ENCODE peak calls at places on chromosomes 16 and 17, in seven cellular contexts. One of them, this sample, is unnamed.

GRCh38 chr16:3681206-3681605 is 26.7 kb downstream of the DNASE1 start:
- DNase-seq in neural crest cell: no peak
- DNase-seq in LNCaP clone FGC: no peak
- DNase-seq in lower lobe of right lung: no peak
- DNase-seq in heart left ventricle: peak
- DNase-seq in fibroblast of pulmonary artery: peak
- DNase-seq in tibial artery: no peak
- DNase-seq in this sample: no peak

GRCh38 chr16:66942981-66943380 is 7.7 kb downstream of the CES2 start:
- DNase-seq in heart left ventricle: no peak
- DNase-seq in lower lobe of right lung: no peak
- DNase-seq in LNCaP clone FGC: no peak
- DNase-seq in fibroblast of pulmonary artery: no peak
- DNase-seq in neural crest cell: no peak
- DNase-seq in tibial artery: no peak
- DNase-seq in this sample: no peak

GRCh38 chr17:62869885-62870580 is 61.9 kb upstream of the MARCHF10 start:
- DNase-seq in neural crest cell: peak
- DNase-seq in LNCaP clone FGC: no peak
- DNase-seq in fibroblast of pulmonary artery: peak
- DNase-seq in tibial artery: no peak
- DNase-seq in heart left ventricle: no peak
- DNase-seq in lower lobe of right lung: no peak
- DNase-seq in this sample: no peak

GRCh38 chr16:4675864-4676786 is 17.2 kb upstream of the NUDT16L1 start:
- DNase-seq in lower lobe of right lung: no peak
- DNase-seq in LNCaP clone FGC: no peak
- DNase-seq in heart left ventricle: no peak
- DNase-seq in fibroblast of pulmonary artery: no peak
- DNase-seq in tibial artery: no peak
- DNase-seq in neural crest cell: no peak
- DNase-seq in this sample: no peak

GRCh38 chr17:69300222-69300621 is 26.7 kb downstream of the ABCA5 start:
- DNase-seq in LNCaP clone FGC: no peak
- DNase-seq in neural crest cell: no peak
- DNase-seq in lower lobe of right lung: no peak
- DNase-seq in heart left ventricle: no peak
- DNase-seq in fibroblast of pulmonary artery: peak
- DNase-seq in tibial artery: no peak
- DNase-seq in this sample: no peak

GRCh38 chr16:68402748-68403040 is 45.6 kb downstream of the SMPD3 start:
- DNase-seq in LNCaP clone FGC: no peak
- DNase-seq in neural crest cell: no peak
- DNase-seq in heart left ventricle: no peak
- DNase-seq in fibroblast of pulmonary artery: no peak
- DNase-seq in tibial artery: no peak
- DNase-seq in lower lobe of right lung: peak
- DNase-seq in this sample: no peak

GRCh38 chr16:25691519-25692091 is at the start of gene HS3ST4:
- DNase-seq in LNCaP clone FGC: no peak
- DNase-seq in lower lobe of right lung: no peak
- DNase-seq in neural crest cell: peak
- DNase-seq in heart left ventricle: no peak
- DNase-seq in fibroblast of pulmonary artery: no peak
- DNase-seq in tibial artery: no peak
- DNase-seq in this sample: no peak

GRCh38 chr17:63381101-63381729 is 64.9 kb downstream of the CYB561 start:
- DNase-seq in lower lobe of right lung: no peak
- DNase-seq in LNCaP clone FGC: no peak
- DNase-seq in fibroblast of pulmonary artery: peak
- DNase-seq in heart left ventricle: no peak
- DNase-seq in neural crest cell: no peak
- DNase-seq in tibial artery: no peak
- DNase-seq in this sample: no peak

GRCh38 chr17:32142857-32143524 is 689 bp downstream of the RHOT1 start:
- DNase-seq in lower lobe of right lung: peak
- DNase-seq in fibroblast of pulmonary artery: peak
- DNase-seq in tibial artery: peak
- DNase-seq in LNCaP clone FGC: peak
- DNase-seq in neural crest cell: peak
- DNase-seq in heart left ventricle: peak
- DNase-seq in this sample: peak

GRCh38 chr17:68587847-68588246 is 13.3 kb downstream of the FAM20A start:
- DNase-seq in fibroblast of pulmonary artery: peak
- DNase-seq in LNCaP clone FGC: no peak
- DNase-seq in tibial artery: no peak
- DNase-seq in neural crest cell: no peak
- DNase-seq in heart left ventricle: no peak
- DNase-seq in lower lobe of right lung: no peak
- DNase-seq in this sample: no peak

GRCh38 chr17:77736207-77736600 is 222.3 kb upstream of the TNRC6C start:
- DNase-seq in tibial artery: peak
- DNase-seq in heart left ventricle: no peak
- DNase-seq in fibroblast of pulmonary artery: no peak
- DNase-seq in LNCaP clone FGC: no peak
- DNase-seq in neural crest cell: no peak
- DNase-seq in lower lobe of right lung: no peak
- DNase-seq in this sample: no peak

GRCh38 chr17:21742326-21742725 is 50.0 kb downstream of the KCNJ18 start:
- DNase-seq in fibroblast of pulmonary artery: no peak
- DNase-seq in LNCaP clone FGC: no peak
- DNase-seq in tibial artery: no peak
- DNase-seq in heart left ventricle: no peak
- DNase-seq in neural crest cell: no peak
- DNase-seq in lower lobe of right lung: no peak
- DNase-seq in this sample: no peak

GRCh38 chr16:11100239-11100750 is 155.7 kb downstream of the SOCS1 start:
- DNase-seq in heart left ventricle: peak
- DNase-seq in LNCaP clone FGC: no peak
- DNase-seq in fibroblast of pulmonary artery: peak
- DNase-seq in tibial artery: peak
- DNase-seq in lower lobe of right lung: no peak
- DNase-seq in neural crest cell: no peak
- DNase-seq in this sample: peak

GRCh38 chr16:10564591-10564990 is 15.8 kb downstream of the EMP2 start:
- DNase-seq in heart left ventricle: no peak
- DNase-seq in lower lobe of right lung: no peak
- DNase-seq in neural crest cell: no peak
- DNase-seq in tibial artery: no peak
- DNase-seq in LNCaP clone FGC: no peak
- DNase-seq in fibroblast of pulmonary artery: no peak
- DNase-seq in this sample: no peak

GRCh38 chr16:57568173-57568678 is 25.8 kb downstream of the ADGRG5 start:
- DNase-seq in tibial artery: no peak
- DNase-seq in fibroblast of pulmonary artery: no peak
- DNase-seq in neural crest cell: no peak
- DNase-seq in heart left ventricle: no peak
- DNase-seq in lower lobe of right lung: no peak
- DNase-seq in LNCaP clone FGC: no peak
- DNase-seq in this sample: no peak

GRCh38 chr16:57639172-57639571 is 10.7 kb downstream of the ADGRG1 start:
- DNase-seq in LNCaP clone FGC: no peak
- DNase-seq in tibial artery: no peak
- DNase-seq in fibroblast of pulmonary artery: no peak
- DNase-seq in heart left ventricle: peak
- DNase-seq in neural crest cell: peak
- DNase-seq in lower lobe of right lung: peak
- DNase-seq in this sample: peak

GRCh38 chr16:67673712-67674580 is 7.3 kb downstream of the C16orf86 start:
- DNase-seq in heart left ventricle: peak
- DNase-seq in LNCaP clone FGC: peak
- DNase-seq in lower lobe of right lung: peak
- DNase-seq in neural crest cell: no peak
- DNase-seq in fibroblast of pulmonary artery: peak
- DNase-seq in tibial artery: peak
- DNase-seq in this sample: no peak

GRCh38 chr17:43720311-43721060 is 38.1 kb downstream of the SOST start:
- DNase-seq in tibial artery: peak
- DNase-seq in fibroblast of pulmonary artery: peak
- DNase-seq in heart left ventricle: peak
- DNase-seq in LNCaP clone FGC: no peak
- DNase-seq in lower lobe of right lung: peak
- DNase-seq in neural crest cell: peak
- DNase-seq in this sample: peak

GRCh38 chr17:28041844-28042656 is 427 bp upstream of the NLK start:
- DNase-seq in lower lobe of right lung: no peak
- DNase-seq in fibroblast of pulmonary artery: no peak
- DNase-seq in LNCaP clone FGC: no peak
- DNase-seq in tibial artery: no peak
- DNase-seq in neural crest cell: no peak
- DNase-seq in heart left ventricle: no peak
- DNase-seq in this sample: no peak

GRCh38 chr16:90083139-90083538 is 6.0 kb upstream of the PRDM7 start:
- DNase-seq in neural crest cell: no peak
- DNase-seq in lower lobe of right lung: no peak
- DNase-seq in LNCaP clone FGC: no peak
- DNase-seq in tibial artery: no peak
- DNase-seq in fibroblast of pulmonary artery: no peak
- DNase-seq in heart left ventricle: no peak
- DNase-seq in this sample: no peak

GRCh38 chr17:74259667-74260524 is 14.1 kb upstream of the DNAI2 start:
- DNase-seq in neural crest cell: no peak
- DNase-seq in LNCaP clone FGC: no peak
- DNase-seq in heart left ventricle: no peak
- DNase-seq in fibroblast of pulmonary artery: no peak
- DNase-seq in tibial artery: no peak
- DNase-seq in lower lobe of right lung: no peak
- DNase-seq in this sample: no peak

GRCh38 chr17:17042851-17043667 is 802 bp downstream of the MPRIP start:
- DNase-seq in LNCaP clone FGC: no peak
- DNase-seq in fibroblast of pulmonary artery: peak
- DNase-seq in neural crest cell: no peak
- DNase-seq in heart left ventricle: peak
- DNase-seq in tibial artery: no peak
- DNase-seq in lower lobe of right lung: peak
- DNase-seq in this sample: peak

GRCh38 chr16:54942353-54942943 is 11.8 kb downstream of the IRX5 start:
- DNase-seq in fibroblast of pulmonary artery: no peak
- DNase-seq in neural crest cell: no peak
- DNase-seq in heart left ventricle: no peak
- DNase-seq in tibial artery: no peak
- DNase-seq in LNCaP clone FGC: no peak
- DNase-seq in lower lobe of right lung: no peak
- DNase-seq in this sample: peak
- TF ChIP-seq CTCF in fibroblast of pulmonary artery: no peak
- TF ChIP-seq CTCF in neural crest cell: no peak
- TF ChIP-seq CTCF in heart left ventricle: no peak
- TF ChIP-seq CTCF in tibial artery: no peak
- TF ChIP-seq CTCF in LNCaP clone FGC: peak
- TF ChIP-seq CTCF in lower lobe of right lung: no peak
- TF ChIP-seq CTCF in this sample: peak

GRCh38 chr17:49964539-49965521 is 4.2 kb upstream of the DLX4 start:
- DNase-seq in LNCaP clone FGC: no peak
- DNase-seq in heart left ventricle: no peak
- DNase-seq in tibial artery: no peak
- DNase-seq in fibroblast of pulmonary artery: no peak
- DNase-seq in neural crest cell: no peak
- DNase-seq in lower lobe of right lung: no peak
- DNase-seq in this sample: no peak

GRCh38 chr17:49963626-49964538 is 5.1 kb upstream of the DLX4 start:
- DNase-seq in tibial artery: no peak
- DNase-seq in heart left ventricle: no peak
- DNase-seq in neural crest cell: peak
- DNase-seq in fibroblast of pulmonary artery: peak
- DNase-seq in lower lobe of right lung: no peak
- DNase-seq in LNCaP clone FGC: no peak
- DNase-seq in this sample: no peak

GRCh38 chr17:49962599-49963276 is 6.3 kb upstream of the DLX4 start:
- DNase-seq in heart left ventricle: no peak
- DNase-seq in lower lobe of right lung: no peak
- DNase-seq in LNCaP clone FGC: no peak
- DNase-seq in fibroblast of pulmonary artery: no peak
- DNase-seq in tibial artery: no peak
- DNase-seq in neural crest cell: no peak
- DNase-seq in this sample: no peak

GRCh38 chr17:49965522-49965905 is 3.5 kb upstream of the DLX4 start:
- DNase-seq in lower lobe of right lung: no peak
- DNase-seq in neural crest cell: no peak
- DNase-seq in fibroblast of pulmonary artery: no peak
- DNase-seq in heart left ventricle: no peak
- DNase-seq in LNCaP clone FGC: no peak
- DNase-seq in tibial artery: no peak
- DNase-seq in this sample: no peak

GRCh38 chr17:49963277-49963625 is 5.7 kb upstream of the DLX4 start:
- DNase-seq in lower lobe of right lung: no peak
- DNase-seq in heart left ventricle: no peak
- DNase-seq in LNCaP clone FGC: no peak
- DNase-seq in neural crest cell: no peak
- DNase-seq in tibial artery: no peak
- DNase-seq in fibroblast of pulmonary artery: no peak
- DNase-seq in this sample: no peak
- TF ChIP-seq CTCF in lower lobe of right lung: no peak
- TF ChIP-seq CTCF in heart left ventricle: no peak
- TF ChIP-seq CTCF in LNCaP clone FGC: no peak
- TF ChIP-seq CTCF in neural crest cell: no peak
- TF ChIP-seq CTCF in tibial artery: no peak
- TF ChIP-seq CTCF in fibroblast of pulmonary artery: no peak
- TF ChIP-seq CTCF in this sample: no peak

GRCh38 chr17:81392909-81393654 is 2.2 kb upstream of the BAHCC1 start:
- DNase-seq in fibroblast of pulmonary artery: no peak
- DNase-seq in neural crest cell: no peak
- DNase-seq in lower lobe of right lung: no peak
- DNase-seq in LNCaP clone FGC: no peak
- DNase-seq in heart left ventricle: no peak
- DNase-seq in tibial artery: no peak
- DNase-seq in this sample: peak
- TF ChIP-seq CTCF in fibroblast of pulmonary artery: no peak
- TF ChIP-seq CTCF in neural crest cell: no peak
- TF ChIP-seq CTCF in lower lobe of right lung: no peak
- TF ChIP-seq CTCF in LNCaP clone FGC: no peak
- TF ChIP-seq CTCF in heart left ventricle: no peak
- TF ChIP-seq CTCF in tibial artery: no peak
- TF ChIP-seq CTCF in this sample: no peak

GRCh38 chr16:30447512-30448226 is 2.0 kb upstream of the SEPHS2 start:
- DNase-seq in heart left ventricle: no peak
- DNase-seq in lower lobe of right lung: no peak
- DNase-seq in LNCaP clone FGC: no peak
- DNase-seq in fibroblast of pulmonary artery: no peak
- DNase-seq in tibial artery: no peak
- DNase-seq in neural crest cell: no peak
- DNase-seq in this sample: no peak

GRCh38 chr16:30446203-30446595 is 525 bp upstream of the SEPHS2 start:
- DNase-seq in lower lobe of right lung: no peak
- DNase-seq in heart left ventricle: no peak
- DNase-seq in tibial artery: no peak
- DNase-seq in neural crest cell: no peak
- DNase-seq in fibroblast of pulmonary artery: no peak
- DNase-seq in LNCaP clone FGC: no peak
- DNase-seq in this sample: no peak

GRCh38 chr16:30445149-30445407 is 596 bp downstream of the SEPHS2 start:
- DNase-seq in lower lobe of right lung: no peak
- DNase-seq in heart left ventricle: peak
- DNase-seq in LNCaP clone FGC: no peak
- DNase-seq in fibroblast of pulmonary artery: no peak
- DNase-seq in tibial artery: no peak
- DNase-seq in neural crest cell: no peak
- DNase-seq in this sample: no peak

GRCh38 chr16:30444231-30445148 is 1.2 kb downstream of the SEPHS2 start:
- DNase-seq in tibial artery: no peak
- DNase-seq in neural crest cell: no peak
- DNase-seq in heart left ventricle: no peak
- DNase-seq in fibroblast of pulmonary artery: no peak
- DNase-seq in lower lobe of right lung: no peak
- DNase-seq in LNCaP clone FGC: no peak
- DNase-seq in this sample: no peak

GRCh38 chr16:30445408-30446202 is at the start of gene SEPHS2:
- DNase-seq in fibroblast of pulmonary artery: peak
- DNase-seq in neural crest cell: peak
- DNase-seq in tibial artery: peak
- DNase-seq in lower lobe of right lung: peak
- DNase-seq in LNCaP clone FGC: peak
- DNase-seq in heart left ventricle: peak
- DNase-seq in this sample: peak
- TF ChIP-seq CTCF in fibroblast of pulmonary artery: peak
- TF ChIP-seq CTCF in neural crest cell: peak
- TF ChIP-seq CTCF in tibial artery: no peak
- TF ChIP-seq CTCF in lower lobe of right lung: peak
- TF ChIP-seq CTCF in LNCaP clone FGC: peak
- TF ChIP-seq CTCF in heart left ventricle: peak
- TF ChIP-seq CTCF in this sample: peak

This sample was measured in OCI-LY7.